ENCODE peak calls at places on chromosomes 7 and 10, in five cellular contexts. C is fibroblast of lung, O is astrocyte of the spinal cord, E is A549, T is foreskin fibroblast. P is an unnamed sample.

GRCh38 chr7:45256775-45257174 is 99.2 kb downstream of the RAMP3 start:
- DNase-seq in C (no peak), E (no peak), T (no peak), O (no peak), P (no peak)

GRCh38 chr10:86163522-86164215 is 202.9 kb downstream of the GRID1 start:
- DNase-seq in O (no peak), C (no peak), E (no peak), T (no peak), P (peak)

GRCh38 chr10:3339531-3339950 is 167.0 kb upstream of the PITRM1 start:
- DNase-seq in O (peak), T (peak), C (peak), E (no peak), P (no peak)

GRCh38 chr7:111364413-111364812 is 197.9 kb downstream of the IMMP2L start:
- DNase-seq in C (peak), E (no peak), T (peak), O (peak), P (no peak)

GRCh38 chr10:24958701-24959392 is 6.4 kb upstream of the PRTFDC1 start:
- DNase-seq in C (peak), O (peak), E (no peak), T (peak), P (no peak)

GRCh38 chr7:151141281-151141854 is 26.1 kb downstream of the GBX1 start:
- DNase-seq in T (no peak), C (no peak), O (no peak), E (no peak), P (no peak)

GRCh38 chr7:151823783-151824182 is 53.1 kb downstream of the PRKAG2 start:
- DNase-seq in O (no peak), E (no peak), C (no peak), T (no peak), P (no peak)

GRCh38 chr10:127210936-127211335 is 14.5 kb upstream of the INSYN2A start:
- DNase-seq in O (no peak), T (no peak), C (no peak), E (no peak), P (no peak)

GRCh38 chr7:84674236-84674913 is 479.8 kb upstream of the SEMA3A start:
- DNase-seq in E (no peak), T (no peak), O (no peak), C (peak), P (no peak)

GRCh38 chr7:69067397-69067796 is 530.9 kb upstream of the AUTS2 start:
- DNase-seq in O (no peak), T (no peak), E (no peak), C (peak), P (no peak)

GRCh38 chr10:102449321-102450123 is 1.8 kb downstream of the C10orf95 start:
- DNase-seq in O (peak), T (peak), E (no peak), C (peak), P (peak)

GRCh38 chr7:149289856-149290255 is 27.9 kb downstream of the ZNF783 start:
- DNase-seq in T (no peak), E (no peak), C (no peak), O (no peak), P (no peak)

GRCh38 chr7:100875356-100875751 is 451 bp downstream of the SRRT start:
- DNase-seq in T (peak), E (no peak), C (no peak), O (no peak), P (no peak)

GRCh38 chr10:111989136-111990050 is 194.2 kb downstream of the GPAM start:
- DNase-seq in T (no peak), E (no peak), C (no peak), O (no peak), P (no peak)

GRCh38 chr7:150959739-150960734 is 18.1 kb downstream of the KCNH2 start:
- DNase-seq in C (no peak), T (no peak), E (no peak), O (no peak), P (no peak)

GRCh38 chr7:31002256-31002655 is 38.5 kb downstream of the GHRHR start:
- DNase-seq in T (peak), O (peak), E (no peak), C (peak), P (no peak)

GRCh38 chr7:108311446-108312168 is 144.6 kb downstream of the NRCAM start:
- DNase-seq in T (peak), C (peak), O (peak), E (no peak), P (no peak)

GRCh38 chr10:110491346-110491745 is 6.4 kb upstream of the DUSP5 start:
- DNase-seq in T (peak), C (no peak), E (no peak), O (peak), P (no peak)

GRCh38 chr10:118251791-118252190 is 90.3 kb downstream of the FAM204A start:
- DNase-seq in O (no peak), C (peak), E (no peak), T (no peak), P (no peak)

GRCh38 chr10:98135222-98135899 is 904 bp downstream of the R3HCC1L start:
- DNase-seq in O (no peak), C (no peak), E (no peak), T (no peak), P (no peak)

GRCh38 chr7:106190589-106191330 is 78.6 kb upstream of the SYPL1 start:
- DNase-seq in T (peak), O (no peak), E (no peak), C (no peak), P (no peak)

GRCh38 chr7:22251284-22251683 is 105.7 kb downstream of the RAPGEF5 start:
- DNase-seq in C (no peak), O (no peak), T (no peak), E (no peak), P (no peak)

P was measured in colonic mucosa.